ENCODE peak calls at places on chromosomes 4 and X, in four cellular contexts. One of them, this sample, is unnamed.

GRCh38 chr4:158139086-158139485 is 33.7 kb downstream of the GASK1B start:
- DNase-seq in keratinocyte: no peak
- DNase-seq in activated CD8-positive, alpha-beta T cell treated with anti-CD3 and anti-CD28 coated beads for 36 hours: no peak
- DNase-seq in pancreas: no peak
- DNase-seq in this sample: no peak

GRCh38 chr4:122668241-122668640 is 47.4 kb upstream of the IL21 start:
- DNase-seq in keratinocyte: peak
- DNase-seq in activated CD8-positive, alpha-beta T cell treated with anti-CD3 and anti-CD28 coated beads for 36 hours: no peak
- DNase-seq in pancreas: no peak
- DNase-seq in this sample: no peak

GRCh38 chr4:184280591-184281071 is 63.0 kb upstream of the ENPP6 start:
- DNase-seq in keratinocyte: no peak
- DNase-seq in activated CD8-positive, alpha-beta T cell treated with anti-CD3 and anti-CD28 coated beads for 36 hours: peak
- DNase-seq in pancreas: no peak
- DNase-seq in this sample: peak

GRCh38 chr4:148051403-148051802 is 319.5 kb downstream of the ARHGAP10 start:
- DNase-seq in keratinocyte: no peak
- DNase-seq in activated CD8-positive, alpha-beta T cell treated with anti-CD3 and anti-CD28 coated beads for 36 hours: no peak
- DNase-seq in pancreas: no peak
- DNase-seq in this sample: no peak

GRCh38 chr4:128573781-128574508 is 235.6 kb upstream of the JADE1 start:
- DNase-seq in keratinocyte: peak
- DNase-seq in activated CD8-positive, alpha-beta T cell treated with anti-CD3 and anti-CD28 coated beads for 36 hours: no peak
- DNase-seq in pancreas: no peak
- DNase-seq in this sample: no peak

GRCh38 chr4:86924805-86925204 is 10.0 kb upstream of the AFF1 start:
- DNase-seq in keratinocyte: no peak
- DNase-seq in activated CD8-positive, alpha-beta T cell treated with anti-CD3 and anti-CD28 coated beads for 36 hours: no peak
- DNase-seq in pancreas: no peak
- DNase-seq in this sample: no peak

GRCh38 chrX:29090811-29091210 is 503.6 kb downstream of the IL1RAPL1 start:
- DNase-seq in keratinocyte: no peak
- DNase-seq in activated CD8-positive, alpha-beta T cell treated with anti-CD3 and anti-CD28 coated beads for 36 hours: no peak
- DNase-seq in pancreas: no peak
- DNase-seq in this sample: no peak

GRCh38 chr4:163467371-163467770 is 6.2 kb downstream of the TKTL2 start:
- DNase-seq in keratinocyte: no peak
- DNase-seq in activated CD8-positive, alpha-beta T cell treated with anti-CD3 and anti-CD28 coated beads for 36 hours: no peak
- DNase-seq in pancreas: no peak
- DNase-seq in this sample: no peak

GRCh38 chrX:74505437-74505836 is 84.1 kb downstream of the SLC16A2 start:
- DNase-seq in keratinocyte: no peak
- DNase-seq in activated CD8-positive, alpha-beta T cell treated with anti-CD3 and anti-CD28 coated beads for 36 hours: no peak
- DNase-seq in pancreas: no peak
- DNase-seq in this sample: no peak

DNA sequence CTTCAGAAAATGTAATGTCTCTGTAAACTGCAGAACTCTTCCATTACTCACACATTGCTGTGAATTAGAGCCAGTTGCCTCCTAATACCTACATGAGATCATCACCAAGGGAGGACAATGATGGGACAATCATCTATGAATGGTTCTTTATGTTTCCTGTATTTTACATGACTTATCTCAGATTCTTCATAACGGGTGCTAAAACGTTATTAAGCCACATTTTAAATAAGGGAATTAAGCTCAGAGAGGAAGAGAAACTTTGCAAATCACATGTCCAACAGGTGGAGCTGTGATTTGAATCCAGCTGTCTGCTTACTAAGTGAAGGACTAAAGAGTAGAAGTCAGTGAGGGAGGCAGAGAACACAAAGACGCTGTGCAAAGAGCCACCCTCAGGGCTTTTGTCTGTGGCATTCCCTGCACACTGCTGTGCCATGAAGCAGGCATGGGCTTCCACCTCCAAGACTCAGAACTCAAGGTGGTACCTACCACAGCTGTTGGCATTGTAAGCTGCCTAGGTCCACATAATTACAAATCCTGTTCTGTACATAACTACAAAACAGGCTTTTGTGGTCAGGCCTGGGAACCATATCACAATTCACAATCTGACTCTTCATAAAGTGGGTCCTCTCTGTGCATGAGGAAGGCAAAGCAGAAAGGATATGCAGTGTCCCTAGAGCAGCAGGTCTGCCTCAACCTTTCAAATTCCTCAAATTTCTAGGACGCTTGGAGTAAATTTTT is 12.8 kb downstream of the TBC1D9 start:
- DNase-seq in keratinocyte: no peak
- DNase-seq in activated CD8-positive, alpha-beta T cell treated with anti-CD3 and anti-CD28 coated beads for 36 hours: no peak
- DNase-seq in pancreas: no peak
- DNase-seq in this sample: peak
- TF ChIP-seq CTCF in keratinocyte: peak
- TF ChIP-seq CTCF in activated CD8-positive, alpha-beta T cell treated with anti-CD3 and anti-CD28 coated beads for 36 hours: no peak
- TF ChIP-seq CTCF in pancreas: no peak
- TF ChIP-seq CTCF in this sample: peak

GRCh38 chr4:88144048-88144447 is 14.4 kb downstream of the ABCG2 start:
- DNase-seq in keratinocyte: no peak
- DNase-seq in activated CD8-positive, alpha-beta T cell treated with anti-CD3 and anti-CD28 coated beads for 36 hours: no peak
- DNase-seq in pancreas: no peak
- DNase-seq in this sample: no peak

GRCh38 chr4:88146891-88147290 is 11.5 kb downstream of the ABCG2 start:
- DNase-seq in keratinocyte: no peak
- DNase-seq in activated CD8-positive, alpha-beta T cell treated with anti-CD3 and anti-CD28 coated beads for 36 hours: no peak
- DNase-seq in pancreas: no peak
- DNase-seq in this sample: no peak

GRCh38 chr4:88147799-88148217 is 10.6 kb downstream of the ABCG2 start:
- DNase-seq in keratinocyte: no peak
- DNase-seq in activated CD8-positive, alpha-beta T cell treated with anti-CD3 and anti-CD28 coated beads for 36 hours: no peak
- DNase-seq in pancreas: no peak
- DNase-seq in this sample: no peak

GRCh38 chr4:88144866-88145300 is 13.6 kb downstream of the ABCG2 start:
- DNase-seq in keratinocyte: peak
- DNase-seq in activated CD8-positive, alpha-beta T cell treated with anti-CD3 and anti-CD28 coated beads for 36 hours: no peak
- DNase-seq in pancreas: no peak
- DNase-seq in this sample: no peak

DNA sequence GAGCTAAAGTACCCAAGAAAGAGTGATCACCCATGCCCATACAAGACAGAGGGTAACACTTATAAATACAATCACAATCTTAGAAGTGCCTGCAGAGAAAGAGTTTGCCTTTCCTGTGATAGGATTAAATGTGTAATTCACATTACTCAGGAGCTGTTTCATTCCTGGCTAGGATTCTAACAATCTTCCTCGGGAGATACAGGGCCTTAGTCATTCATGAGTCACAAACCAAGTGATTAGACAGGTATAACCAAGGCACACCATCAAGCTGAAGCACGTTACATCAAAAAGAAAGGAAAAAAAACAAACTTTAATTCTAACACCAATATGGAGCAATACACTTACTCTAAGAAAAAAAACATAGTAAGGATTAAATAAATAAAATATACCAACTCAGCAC is 14.9 kb downstream of the ABCG2 start:
- DNase-seq in keratinocyte: no peak
- DNase-seq in activated CD8-positive, alpha-beta T cell treated with anti-CD3 and anti-CD28 coated beads for 36 hours: no peak
- DNase-seq in pancreas: no peak
- DNase-seq in this sample: no peak
- TF ChIP-seq CTCF in keratinocyte: no peak
- TF ChIP-seq CTCF in activated CD8-positive, alpha-beta T cell treated with anti-CD3 and anti-CD28 coated beads for 36 hours: no peak
- TF ChIP-seq CTCF in pancreas: no peak
- TF ChIP-seq CTCF in this sample: no peak

GRCh38 chr4:139556735-139557505 is 901 bp upstream of the SETD7 start:
- DNase-seq in keratinocyte: no peak
- DNase-seq in activated CD8-positive, alpha-beta T cell treated with anti-CD3 and anti-CD28 coated beads for 36 hours: peak
- DNase-seq in pancreas: peak
- DNase-seq in this sample: peak
- TF ChIP-seq CTCF in keratinocyte: peak
- TF ChIP-seq CTCF in activated CD8-positive, alpha-beta T cell treated with anti-CD3 and anti-CD28 coated beads for 36 hours: no peak
- TF ChIP-seq CTCF in pancreas: no peak
- TF ChIP-seq CTCF in this sample: no peak

GRCh38 chrX:11129546-11129945 is 18.4 kb downstream of the HCCS start:
- DNase-seq in keratinocyte: no peak
- DNase-seq in activated CD8-positive, alpha-beta T cell treated with anti-CD3 and anti-CD28 coated beads for 36 hours: no peak
- DNase-seq in pancreas: no peak
- DNase-seq in this sample: no peak
- TF ChIP-seq CTCF in keratinocyte: no peak
- TF ChIP-seq CTCF in activated CD8-positive, alpha-beta T cell treated with anti-CD3 and anti-CD28 coated beads for 36 hours: no peak
- TF ChIP-seq CTCF in pancreas: no peak
- TF ChIP-seq CTCF in this sample: no peak

GRCh38 chr4:152431287-152431686 is 104.6 kb downstream of the FBXW7 start:
- DNase-seq in keratinocyte: no peak
- DNase-seq in activated CD8-positive, alpha-beta T cell treated with anti-CD3 and anti-CD28 coated beads for 36 hours: no peak
- DNase-seq in pancreas: no peak
- DNase-seq in this sample: no peak
- TF ChIP-seq CTCF in keratinocyte: no peak
- TF ChIP-seq CTCF in activated CD8-positive, alpha-beta T cell treated with anti-CD3 and anti-CD28 coated beads for 36 hours: no peak
- TF ChIP-seq CTCF in pancreas: no peak
- TF ChIP-seq CTCF in this sample: no peak

DNA sequence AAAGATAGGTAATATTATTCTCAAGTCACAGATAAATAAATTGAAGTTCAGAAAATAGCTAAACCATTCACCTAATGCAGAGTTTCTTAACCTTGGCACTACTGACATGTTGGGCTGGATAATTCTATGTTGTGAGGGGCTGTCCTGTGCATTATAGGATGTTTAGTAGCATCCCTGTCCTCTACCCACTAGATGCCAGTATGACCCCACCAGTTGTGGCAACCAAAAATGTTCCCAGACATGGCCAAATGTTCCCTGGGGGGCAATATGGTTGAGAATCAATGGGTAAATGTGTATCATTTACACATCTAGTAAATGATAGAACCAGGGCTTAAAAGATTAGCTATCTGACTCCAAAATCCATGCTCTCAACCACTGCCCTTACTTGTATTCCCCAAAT is 140.9 kb downstream of the COL4A6 start:
- DNase-seq in keratinocyte: no peak
- DNase-seq in activated CD8-positive, alpha-beta T cell treated with anti-CD3 and anti-CD28 coated beads for 36 hours: no peak
- DNase-seq in pancreas: no peak
- DNase-seq in this sample: no peak
- TF ChIP-seq CTCF in keratinocyte: peak
- TF ChIP-seq CTCF in activated CD8-positive, alpha-beta T cell treated with anti-CD3 and anti-CD28 coated beads for 36 hours: no peak
- TF ChIP-seq CTCF in pancreas: no peak
- TF ChIP-seq CTCF in this sample: no peak

GRCh38 chr4:47482326-47482725 is 2.7 kb upstream of the ATP10D start:
- DNase-seq in keratinocyte: no peak
- DNase-seq in activated CD8-positive, alpha-beta T cell treated with anti-CD3 and anti-CD28 coated beads for 36 hours: no peak
- DNase-seq in pancreas: no peak
- DNase-seq in this sample: no peak

GRCh38 chr4:47484169-47484568 is 906 bp upstream of the ATP10D start:
- DNase-seq in keratinocyte: peak
- DNase-seq in activated CD8-positive, alpha-beta T cell treated with anti-CD3 and anti-CD28 coated beads for 36 hours: no peak
- DNase-seq in pancreas: no peak
- DNase-seq in this sample: no peak

GRCh38 chr4:47483722-47484121 is 1.4 kb upstream of the ATP10D start:
- DNase-seq in keratinocyte: no peak
- DNase-seq in activated CD8-positive, alpha-beta T cell treated with anti-CD3 and anti-CD28 coated beads for 36 hours: no peak
- DNase-seq in pancreas: no peak
- DNase-seq in this sample: no peak

GRCh38 chr4:47486306-47486705 is 1.2 kb downstream of the ATP10D start:
- DNase-seq in keratinocyte: no peak
- DNase-seq in activated CD8-positive, alpha-beta T cell treated with anti-CD3 and anti-CD28 coated beads for 36 hours: no peak
- DNase-seq in pancreas: no peak
- DNase-seq in this sample: no peak

GRCh38 chr4:47485047-47485692 is at the start of gene ATP10D:
- DNase-seq in keratinocyte: no peak
- DNase-seq in activated CD8-positive, alpha-beta T cell treated with anti-CD3 and anti-CD28 coated beads for 36 hours: peak
- DNase-seq in pancreas: peak
- DNase-seq in this sample: peak
- TF ChIP-seq CTCF in keratinocyte: peak
- TF ChIP-seq CTCF in activated CD8-positive, alpha-beta T cell treated with anti-CD3 and anti-CD28 coated beads for 36 hours: no peak
- TF ChIP-seq CTCF in pancreas: no peak
- TF ChIP-seq CTCF in this sample: no peak

This sample was measured in GM20000.